ENCODE peak calls at places on chromosomes 1 and 21, in six cellular contexts. M, V, U, C, X and L are unnamed samples.

GRCh38 chr21:36471254-36471723 is 8.6 kb downstream of the CLDN14 start:
- DNase-seq in C (no peak), V (no peak), U (no peak), X (no peak), M (no peak), L (peak)

GRCh38 chr1:59124166-59124565 is 172.7 kb upstream of the FGGY start:
- DNase-seq in U (no peak), C (peak), M (no peak), V (no peak), X (no peak), L (no peak)

GRCh38 chr1:18090636-18091035 is 17.0 kb upstream of the IGSF21 start:
- DNase-seq in U (no peak), M (no peak), C (no peak), X (peak), V (no peak), L (no peak)

GRCh38 chr1:4549933-4550332 is 104.5 kb upstream of the AJAP1 start:
- DNase-seq in C (no peak), U (peak), V (no peak), X (peak), M (no peak), L (no peak)

GRCh38 chr1:96374076-96374762 is 347.4 kb upstream of the PTBP2 start:
- DNase-seq in X (no peak), C (no peak), U (no peak), V (no peak), M (no peak), L (no peak)

GRCh38 chr1:162973381-162973795 is 95.8 kb upstream of the RGS4 start:
- DNase-seq in V (no peak), U (no peak), X (no peak), M (no peak), C (peak), L (no peak)

GRCh38 chr1:61264825-61265242 is 182.5 kb downstream of the NFIA start:
- DNase-seq in V (no peak), M (no peak), U (no peak), C (no peak), X (no peak), L (no peak)

GRCh38 chr21:29933088-29933487 is 6.7 kb downstream of the GRIK1 start:
- DNase-seq in M (no peak), X (no peak), C (no peak), U (no peak), V (no peak), L (no peak)

GRCh38 chr1:32753532-32754281 is 51.1 kb upstream of the SYNC start:
- DNase-seq in X (peak), M (peak), C (peak), U (peak), V (peak), L (peak)

GRCh38 chr1:208541225-208541855 is 297.2 kb upstream of the PLXNA2 start:
- DNase-seq in U (no peak), C (no peak), M (no peak), X (no peak), V (no peak), L (no peak)

GRCh38 chr1:228379165-228379460 is 27.5 kb downstream of the TRIM11 start:
- DNase-seq in V (no peak), M (no peak), U (no peak), C (peak), X (peak), L (no peak)

GRCh38 chr1:8643542-8644536 is 173.6 kb downstream of the RERE start:
- DNase-seq in X (no peak), U (peak), C (no peak), V (no peak), M (no peak), L (peak)

GRCh38 chr1:92577251-92577895 is 90.6 kb upstream of the GFI1 start:
- DNase-seq in X (peak), C (peak), V (no peak), U (no peak), M (no peak), L (no peak)

GRCh38 chr1:247070645-247071044 is 8.0 kb downstream of the ZNF670 start:
- DNase-seq in C (no peak), U (no peak), V (no peak), X (no peak), M (no peak), L (no peak)

GRCh38 chr21:33916200-33916567 is 580 bp upstream of the ATP5PO start:
- DNase-seq in V (no peak), X (peak), C (no peak), U (no peak), M (no peak), L (no peak)

GRCh38 chr1:64936958-64937357 is 29.4 kb downstream of the JAK1 start:
- DNase-seq in X (no peak), C (peak), V (no peak), U (no peak), M (no peak), L (no peak)

GRCh38 chr1:58885998-58886397 is 102.2 kb upstream of the JUN start:
- DNase-seq in C (peak), M (no peak), U (no peak), X (no peak), V (peak), L (no peak)

GRCh38 chr1:114330451-114330983 is 176.8 kb upstream of the SYT6 start:
- DNase-seq in M (no peak), X (no peak), U (no peak), V (no peak), C (no peak), L (no peak)

GRCh38 chr1:2046225-2046917 is 3.8 kb upstream of the PRKCZ start:
- DNase-seq in V (peak), C (no peak), M (no peak), U (peak), X (peak), L (peak)

GRCh38 chr1:109639063-109639840 is 16.6 kb upstream of the GSTM4 start:
- DNase-seq in U (no peak), X (peak), C (no peak), V (no peak), M (no peak), L (no peak)

GRCh38 chr1:33244809-33245186 is 11.5 kb upstream of the ZNF362 start:
- DNase-seq in M (no peak), U (peak), C (no peak), X (no peak), V (no peak), L (no peak)

GRCh38 chr1:65494671-65495070 is 74.2 kb downstream of the LEPR start:
- DNase-seq in C (no peak), X (no peak), V (no peak), M (no peak), U (no peak), L (no peak)

GRCh38 chr1:45928486-45929205 is 125.2 kb downstream of the MAST2 start:
- DNase-seq in M (no peak), U (no peak), X (no peak), C (no peak), V (no peak), L (no peak)

GRCh38 chr1:88935522-88936222 is 44.3 kb upstream of the GTF2B start:
- DNase-seq in U (peak), M (no peak), C (peak), V (no peak), X (peak), L (peak)

GRCh38 chr1:207844374-207844773 is 66.6 kb downstream of the CD34 start:
- DNase-seq in V (no peak), M (no peak), U (no peak), X (no peak), C (peak), L (no peak)

GRCh38 chr1:3809680-3810079 is 13.4 kb upstream of the LRRC47 start:
- DNase-seq in U (no peak), V (no peak), M (no peak), X (no peak), C (no peak), L (no peak)

GRCh38 chr1:22071511-22071910 is 19.0 kb downstream of the CDC42 start:
- DNase-seq in C (no peak), U (no peak), X (no peak), M (no peak), V (no peak), L (no peak)

GRCh38 chr1:37034301-37035013 is at the start of gene GRIK3:
- DNase-seq in C (no peak), M (peak), U (peak), X (peak), V (no peak), L (peak)

GRCh38 chr1:37031871-37032270 is 2.4 kb downstream of the GRIK3 start:
- DNase-seq in M (no peak), V (no peak), X (no peak), U (no peak), C (no peak), L (no peak)

GRCh38 chr1:37035014-37035686 is 835 bp upstream of the GRIK3 start:
- DNase-seq in X (peak), C (no peak), U (no peak), M (no peak), V (no peak), L (no peak)

GRCh38 chr1:37032660-37033354 is 1.5 kb downstream of the GRIK3 start:
- DNase-seq in X (peak), C (no peak), M (no peak), V (no peak), U (no peak), L (peak)

DNA sequence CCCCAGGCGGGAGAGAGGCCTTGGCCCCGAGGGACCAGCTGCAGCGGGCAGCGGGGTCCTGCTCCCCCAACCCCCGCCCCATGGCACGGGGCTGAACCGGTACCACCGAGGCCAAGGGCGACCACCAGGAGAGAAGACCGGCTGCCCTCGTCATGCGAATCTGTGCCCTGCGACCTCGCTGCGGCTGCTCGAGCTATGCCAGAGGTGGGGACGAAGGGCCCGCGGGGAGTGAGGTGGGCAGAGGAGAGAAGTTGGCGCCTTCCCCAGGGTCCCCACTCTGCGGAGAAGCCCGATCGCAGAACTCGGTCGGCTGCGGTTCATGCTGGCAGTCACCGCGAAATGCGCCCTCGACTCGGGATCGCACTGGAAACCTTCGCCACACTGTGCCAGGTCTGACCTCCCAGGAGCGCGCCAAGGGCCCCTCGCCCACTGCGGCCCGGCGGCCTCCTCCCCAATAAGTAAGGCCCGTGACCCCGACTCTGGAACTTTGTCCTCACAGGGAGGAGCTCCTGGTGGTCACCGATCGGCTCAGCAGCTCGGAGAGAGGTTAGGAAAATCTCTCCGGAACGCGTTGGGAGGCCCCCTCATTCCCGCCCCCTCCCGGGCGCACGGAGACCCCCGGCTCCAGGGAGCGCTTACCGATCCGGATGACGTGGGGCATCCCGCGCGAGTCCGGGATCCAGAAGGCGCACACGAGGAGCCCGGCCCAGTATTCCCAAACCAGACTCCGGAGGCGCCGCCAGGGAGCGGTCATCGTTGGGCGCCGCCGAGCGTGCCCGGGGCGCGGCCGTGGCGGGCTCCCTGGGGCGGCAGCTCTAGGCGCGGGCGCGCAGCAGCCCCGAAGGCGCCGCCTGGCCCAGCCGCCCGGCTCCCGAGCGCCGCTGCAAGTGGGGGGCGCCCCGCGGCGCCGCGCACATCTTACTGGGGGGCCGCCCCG is 692 bp downstream of the GRIK3 start:
- DNase-seq in X (peak), U (no peak), V (no peak), M (no peak), C (no peak), L (peak)
- TF ChIP-seq CTCF in X (no peak), U (no peak), V (no peak), M (no peak), C (no peak), L (no peak)

GRCh38 chr1:51139474-51139873 is 37.4 kb downstream of the C1orf185 start:
- DNase-seq in X (no peak), U (peak), V (no peak), C (no peak), M (no peak), L (no peak)
- TF ChIP-seq CTCF in X (no peak), U (peak), V (no peak), C (no peak), M (no peak), L (no peak)

DNA sequence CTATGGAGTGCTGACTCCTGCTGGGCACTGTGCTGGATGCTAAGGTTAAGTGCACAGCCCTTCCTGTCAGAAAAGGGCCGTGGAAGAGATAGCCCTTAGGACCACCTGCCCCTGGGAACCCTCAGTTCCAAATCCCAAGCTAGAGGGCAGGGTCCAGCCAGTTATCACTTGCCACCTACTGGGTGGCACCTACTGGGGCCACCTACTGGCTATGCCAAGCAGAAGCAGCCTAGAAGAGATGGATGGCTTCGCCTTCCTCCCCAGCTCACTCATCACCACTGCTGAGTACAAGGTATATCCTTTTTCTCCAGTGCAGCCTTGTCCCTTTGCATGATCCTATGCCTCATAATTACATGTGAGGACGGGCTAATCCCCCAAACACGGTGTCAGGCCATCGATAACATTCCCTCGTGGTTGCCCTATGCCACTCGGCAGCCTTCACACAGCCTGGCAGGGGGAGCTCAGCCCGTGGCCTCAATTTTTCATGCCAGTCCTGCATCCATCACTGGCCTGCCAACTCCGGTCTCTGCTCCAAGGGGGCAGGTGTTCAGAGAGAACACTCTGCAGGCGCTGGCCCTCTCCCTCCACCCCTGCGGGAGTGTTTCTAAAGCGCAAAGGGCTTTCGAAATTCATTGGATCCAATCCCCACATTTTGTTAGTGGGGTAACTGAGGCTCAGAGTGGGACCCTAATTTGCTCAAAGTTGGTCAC is 49.0 kb downstream of the SYT2 start:
- DNase-seq in X (no peak), C (no peak), V (no peak), M (no peak), U (peak), L (no peak)
- TF ChIP-seq CTCF in X (peak), C (peak), V (no peak), M (no peak), U (peak), L (peak)

DNA sequence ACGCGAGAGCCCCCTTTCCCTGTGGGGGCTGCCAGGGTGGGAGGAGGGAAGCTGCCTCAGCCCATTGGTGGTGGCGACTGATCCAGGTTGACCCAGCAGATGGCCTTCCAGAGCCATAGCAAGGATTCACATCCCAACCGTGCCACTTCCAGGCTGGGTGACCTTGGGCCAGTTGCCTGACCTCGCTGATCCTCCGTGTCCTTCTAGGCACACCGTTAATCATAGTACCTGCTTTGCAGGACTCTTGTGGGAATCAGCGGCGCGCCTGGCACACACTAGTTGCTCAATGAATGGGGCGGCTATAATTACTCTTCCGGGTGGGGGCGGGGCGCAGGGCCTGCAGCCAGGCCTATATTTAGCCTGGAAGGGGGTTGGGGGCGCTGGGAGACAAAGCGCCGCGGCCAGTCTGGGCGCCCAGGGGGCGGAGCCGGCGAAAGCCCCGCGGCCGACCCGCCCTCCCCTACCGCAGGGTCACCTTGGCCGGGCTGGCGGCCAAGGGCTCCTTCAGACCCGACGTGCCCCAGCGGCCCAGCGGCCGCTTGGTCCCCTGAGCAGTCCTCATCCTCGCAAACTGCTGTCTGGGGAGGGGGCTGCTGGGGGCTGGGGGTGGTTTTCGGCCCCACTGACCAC is 5.1 kb downstream of the HSPB7 start:
- DNase-seq in X (peak), M (no peak), U (peak), V (peak), C (peak), L (peak)
- TF ChIP-seq CTCF in X (no peak), M (no peak), U (no peak), V (no peak), C (peak), L (no peak)

GRCh38 chr1:25501235-25502058 is 42.0 kb upstream of the LDLRAP1 start:
- DNase-seq in V (no peak), U (no peak), M (no peak), C (peak), X (peak), L (no peak)
- TF ChIP-seq CTCF in V (no peak), U (peak), M (no peak), C (peak), X (peak), L (peak)

GRCh38 chr1:41314376-41314775 is 46.9 kb upstream of the FOXO6 start:
- DNase-seq in M (no peak), X (no peak), V (no peak), C (peak), U (no peak), L (no peak)

GRCh38 chr1:41315482-41315823 is 45.8 kb upstream of the FOXO6 start:
- DNase-seq in X (no peak), C (peak), V (no peak), M (no peak), U (no peak), L (no peak)

GRCh38 chr1:41312991-41313645 is 48.1 kb upstream of the FOXO6 start:
- DNase-seq in V (no peak), M (no peak), U (no peak), X (no peak), C (peak), L (no peak)

GRCh38 chr1:41314781-41315481 is 46.3 kb upstream of the FOXO6 start:
- DNase-seq in X (peak), U (no peak), V (peak), M (no peak), C (no peak), L (no peak)

DNA sequence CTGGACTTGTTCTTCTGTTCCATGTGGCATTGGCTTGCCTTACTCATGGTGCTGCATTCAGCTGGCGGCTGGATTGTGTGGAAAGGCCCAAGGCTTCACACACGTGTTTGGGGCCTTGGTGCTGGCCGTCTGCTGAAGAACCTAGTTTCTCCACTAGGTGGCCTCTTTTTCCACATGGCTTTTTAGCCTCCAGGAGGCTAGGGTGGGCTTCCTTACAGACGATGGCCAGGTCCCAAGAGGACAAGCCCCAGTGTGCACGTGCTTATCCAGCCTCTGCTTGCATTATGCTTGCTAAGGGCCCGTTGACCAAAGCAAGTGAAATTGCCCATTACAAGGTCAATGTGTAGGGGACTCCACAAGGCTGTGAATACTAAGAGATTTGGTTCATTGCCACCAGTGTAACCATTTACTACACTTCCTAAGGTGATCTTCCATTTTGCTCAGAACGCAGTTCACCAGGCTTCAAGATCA is 47.5 kb upstream of the FOXO6 start:
- DNase-seq in M (no peak), U (peak), V (no peak), X (peak), C (peak), L (peak)
- TF ChIP-seq CTCF in M (peak), U (peak), V (no peak), X (peak), C (peak), L (peak)

GRCh38 chr1:108316545-108316944 is 72.7 kb upstream of the NBPF4 start:
- DNase-seq in C (peak), U (no peak), M (no peak), X (peak), V (no peak), L (no peak)
- TF ChIP-seq CTCF in C (peak), U (peak), M (no peak), X (peak), V (no peak), L (no peak)